ENCODE peak calls at places on chromosome 21, in ten cellular contexts. E is endodermal cell, K is heart left ventricle, B is pancreas, V is body of pancreas, R is tibial nerve, N is lower lobe of right lung, A is neural progenitor cell, W is adrenal gland, M is mammary epithelial cell. F is an unnamed sample. For H3K9me3, the result is how much of the 10 kb centered on the place peaks cover.

GRCh38 chr21:38840456-38841129 is 34.9 kb downstream of the ETS2 start:
- DNase-seq in E (no peak), K (no peak), B (no peak), V (no peak), R (no peak), N (no peak), A (no peak), W (no peak), M (no peak), F (no peak)

GRCh38 chr21:17925900-17926299 is 106.7 kb upstream of the C21orf91 start:
- DNase-seq in E (no peak), K (no peak), B (no peak), V (no peak), R (no peak), N (no peak), A (peak), W (no peak), M (no peak), F (no peak)

GRCh38 chr21:33441489-33442477 is 38.0 kb downstream of the TMEM50B start:
- DNase-seq in E (peak), K (peak), B (no peak), V (peak), R (no peak), N (peak), A (no peak), W (peak), M (peak), F (no peak)

GRCh38 chr21:34343347-34344057 is 20.3 kb upstream of the KCNE2 start:
- DNase-seq in E (peak), K (peak), B (no peak), V (no peak), R (no peak), N (no peak), A (no peak), W (no peak), M (no peak), F (no peak)

GRCh38 chr21:26041441-26042180 is 129.0 kb downstream of the APP start:
- DNase-seq in E (no peak), K (no peak), B (no peak), V (no peak), R (no peak), N (no peak), A (no peak), W (no peak), M (peak), F (no peak)

GRCh38 chr21:17146426-17146825 is 366.4 kb upstream of the CXADR start:
- DNase-seq in E (no peak), K (no peak), B (no peak), V (no peak), R (no peak), N (no peak), A (no peak), W (no peak), M (no peak), F (no peak)

GRCh38 chr21:46600305-46600704 is 4.6 kb downstream of the S100B start:
- DNase-seq in E (no peak), K (no peak), B (no peak), V (no peak), R (no peak), N (no peak), A (no peak), W (no peak), M (no peak), F (no peak)

GRCh38 chr21:42258150-42258884 is 39.4 kb downstream of the ABCG1 start:
- DNase-seq in E (peak), K (peak), B (peak), V (peak), R (peak), N (peak), A (peak), W (peak), M (peak), F (peak)

GRCh38 chr21:25565272-25566199 is 41.7 kb downstream of the MRPL39 start:
- DNase-seq in E (no peak), K (no peak), B (no peak), V (no peak), R (no peak), N (no peak), A (no peak), W (no peak), M (no peak), F (no peak)

GRCh38 chr21:46117586-46118304 is 19.8 kb downstream of the COL6A2 start:
- DNase-seq in E (peak), K (peak), B (peak), V (no peak), R (no peak), N (peak), A (no peak), W (no peak), M (no peak), F (peak)

GRCh38 chr21:29145354-29145782 is 14.9 kb downstream of the MAP3K7CL start:
- DNase-seq in E (no peak), K (no peak), B (no peak), V (no peak), R (no peak), N (no peak), A (no peak), W (peak), M (peak), F (no peak)

GRCh38 chr21:35377505-35378090 is 328.5 kb upstream of the RUNX1 start:
- DNase-seq in E (no peak), K (no peak), B (no peak), V (no peak), R (no peak), N (no peak), A (no peak), W (no peak), M (peak), F (no peak)

GRCh38 chr21:42426876-42427480 is 23.3 kb downstream of the UBASH3A start:
- DNase-seq in E (no peak), K (no peak), B (no peak), V (no peak), R (no peak), N (no peak), A (no peak), W (no peak), M (no peak), F (no peak)

GRCh38 chr21:20698585-20698984 is 299.6 kb upstream of the NCAM2 start:
- DNase-seq in E (no peak), K (no peak), B (no peak), V (no peak), R (no peak), N (no peak), A (no peak), W (no peak), M (no peak), F (no peak)

GRCh38 chr21:45617021-45617930 is 26.2 kb upstream of the PCBP3 start:
- DNase-seq in E (peak), K (no peak), B (no peak), V (no peak), R (no peak), N (no peak), A (peak), W (no peak), M (no peak), F (peak)

GRCh38 chr21:16535100-16535418 is 805.3 kb downstream of the USP25 start:
- DNase-seq in E (no peak), K (peak), B (peak), V (peak), R (peak), N (peak), A (peak), W (peak), M (peak), F (peak)

GRCh38 chr21:14547834-14548513 is 1.9 kb upstream of the SAMSN1 start:
- DNase-seq in E (no peak), K (no peak), B (no peak), V (no peak), R (no peak), N (no peak), A (no peak), W (no peak), M (no peak), F (no peak)

GRCh38 chr21:29287383-29287782 is 11.3 kb upstream of the BACH1 start:
- DNase-seq in E (no peak), K (no peak), B (no peak), V (no peak), R (no peak), N (no peak), A (no peak), W (no peak), M (no peak), F (no peak)

GRCh38 chr21:33661146-33661545 is 18.8 kb downstream of the ITSN1 start:
- DNase-seq in E (no peak), K (no peak), B (no peak), V (no peak), R (no peak), N (no peak), A (no peak), W (no peak), M (peak), F (no peak)

GRCh38 chr21:15483138-15483780 is 246.5 kb upstream of the USP25 start:
- DNase-seq in E (peak), K (peak), B (peak), V (peak), R (peak), N (peak), A (peak), W (peak), M (peak), F (peak)

GRCh38 chr21:28454978-28455600 is 537.6 kb downstream of the LTN1 start:
- DNase-seq in E (no peak), K (no peak), B (no peak), V (no peak), R (no peak), N (no peak), A (no peak), W (no peak), M (no peak), F (no peak)

GRCh38 chr21:46183910-46184624 is at the start of gene SPATC1L:
- DNase-seq in E (peak), K (peak), B (peak), V (peak), R (no peak), N (peak), A (peak), W (peak), M (peak), F (no peak)

GRCh38 chr21:35737899-35738341 is 322.4 kb downstream of the SETD4 start:
- DNase-seq in E (no peak), K (peak), B (no peak), V (peak), R (peak), N (peak), A (no peak), W (peak), M (no peak), F (no peak)

GRCh38 chr21:35303085-35303484 is 254.0 kb upstream of the RUNX1 start:
- DNase-seq in E (no peak), K (no peak), B (no peak), V (peak), R (no peak), N (no peak), A (no peak), W (no peak), M (peak), F (no peak)

GRCh38 chr21:29002442-29003144 is 9.9 kb upstream of the LTN1 start:
- DNase-seq in E (peak), K (peak), B (peak), V (peak), R (peak), N (peak), A (peak), W (peak), M (peak), F (peak)

GRCh38 chr21:39386194-39386593 is 37.3 kb upstream of the HMGN1 start:
- DNase-seq in E (no peak), K (peak), B (peak), V (peak), R (no peak), N (no peak), A (no peak), W (peak), M (no peak), F (peak)

DNA sequence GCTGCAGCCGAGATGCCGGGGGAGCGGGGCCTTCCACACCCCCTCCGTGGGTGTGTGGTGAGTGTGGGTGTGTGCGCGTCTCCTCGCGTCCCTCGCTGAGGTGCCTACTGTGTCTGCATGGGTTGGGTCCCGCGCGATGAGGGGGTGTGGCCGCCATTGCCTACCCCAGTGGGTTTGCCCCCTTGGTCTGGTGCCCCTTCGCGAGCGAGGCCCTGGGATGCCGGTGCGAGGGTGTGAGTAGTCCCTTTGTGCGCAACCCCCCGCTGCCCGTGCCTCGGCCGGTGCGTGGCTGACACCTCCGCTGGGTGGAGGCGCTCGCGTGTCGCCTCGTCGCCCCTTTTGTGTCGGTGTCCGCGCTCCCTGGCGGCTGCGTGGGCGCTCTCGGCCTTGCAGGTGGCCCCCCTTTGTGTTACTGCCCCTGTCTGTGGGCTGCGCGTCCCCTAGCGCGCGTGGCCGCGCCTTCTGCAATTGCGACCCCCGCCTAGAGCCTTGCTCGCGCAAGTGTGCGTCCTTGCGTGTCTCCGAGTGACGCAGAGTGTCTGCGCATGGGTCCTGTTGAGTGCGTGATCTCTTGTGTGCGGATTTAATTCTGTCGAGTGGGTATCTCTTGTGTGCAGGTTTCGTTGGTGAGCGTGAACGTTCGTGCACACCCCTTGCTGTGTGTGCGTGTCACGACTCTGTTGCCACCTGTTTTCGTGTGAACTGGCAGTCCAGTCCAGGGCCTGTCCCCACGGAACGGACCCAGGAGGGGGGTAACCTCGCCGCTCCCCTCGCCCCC is 552 bp downstream of the TTC3 start:
- DNase-seq in E (no peak), K (peak), B (peak), V (peak), R (peak), N (peak), A (peak), W (peak), M (no peak), F (peak)
- TF ChIP-seq CTCF in E (no peak), K (no peak), B (no peak), V (no peak), R (peak), N (no peak), A (no peak), W (peak), M (no peak), F (no peak)

DNA sequence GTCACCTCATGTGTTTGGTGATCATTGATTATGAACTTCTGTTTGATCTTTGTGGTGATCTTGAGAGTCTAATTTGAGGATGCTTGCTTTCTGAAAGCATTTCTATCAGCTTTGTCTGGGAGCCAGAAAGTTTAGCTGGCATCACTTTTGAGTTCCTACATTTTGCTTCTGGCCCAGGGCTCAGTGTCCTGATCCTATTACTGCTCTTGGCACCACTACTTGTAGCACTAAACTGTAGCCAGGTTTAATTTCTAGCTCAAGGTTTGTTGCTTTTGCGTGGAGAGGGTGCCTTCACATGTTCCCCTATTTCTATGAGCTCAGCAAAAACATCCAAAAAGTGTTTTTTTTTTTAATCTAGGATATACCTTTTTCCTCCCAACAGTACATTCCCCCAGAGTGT is 9.3 kb downstream of the TTC3 start:
- DNase-seq in E (no peak), K (no peak), B (no peak), V (no peak), R (no peak), N (no peak), A (no peak), W (no peak), M (no peak), F (no peak)
- H3K9me3 ChIP-seq in E (under half), K (under half), B (under half), V (under half), R (under half), N (under half), A (under half), W (under half), M (under half), F (under half)

DNA sequence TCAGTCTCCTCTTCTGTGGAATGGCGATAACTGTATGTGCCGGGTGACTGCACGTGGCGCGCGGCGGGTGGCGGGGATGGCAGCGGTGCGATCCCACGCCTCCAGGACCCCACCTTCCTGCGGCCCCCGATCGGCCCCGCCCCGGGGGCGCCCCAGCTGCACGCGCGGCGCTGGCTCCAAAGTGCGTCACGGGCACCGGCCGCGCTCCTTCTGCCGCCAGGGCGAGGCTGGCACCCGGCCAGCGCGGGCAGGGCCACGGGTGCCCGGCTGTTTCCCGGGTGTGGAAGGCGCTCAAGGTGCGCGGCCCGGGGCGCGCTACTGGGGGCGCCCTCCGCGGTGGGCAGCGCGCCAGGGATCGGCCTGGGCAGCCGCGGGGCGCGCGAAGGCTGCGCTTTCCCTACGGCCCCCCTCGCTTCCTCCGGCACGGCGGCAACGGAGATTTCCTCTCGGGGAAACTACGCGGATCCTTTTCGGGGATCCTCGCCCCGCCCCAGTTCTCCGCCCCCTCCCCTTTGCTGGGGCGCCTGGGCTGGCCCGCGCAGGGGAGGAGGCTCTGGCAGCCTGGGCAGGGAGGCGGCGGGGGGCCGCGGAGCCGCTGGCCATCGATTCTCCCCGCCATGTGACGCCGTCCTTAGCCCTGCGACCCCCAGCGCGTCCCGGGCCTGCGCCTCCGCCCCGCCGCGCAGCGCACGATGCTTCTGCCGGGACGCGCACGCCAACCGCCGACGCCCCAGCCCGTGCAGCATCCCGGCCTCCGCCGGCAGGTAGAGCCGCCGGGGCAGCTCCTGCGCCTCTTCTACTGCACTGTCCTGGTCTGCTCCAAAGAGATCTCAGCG is at the start of gene EVA1C:
- DNase-seq in E (peak), K (peak), B (peak), V (peak), R (peak), N (peak), A (peak), W (peak), M (peak), F (peak)
- TF ChIP-seq CTCF in E (no peak), K (no peak), B (peak), V (no peak), R (peak), N (no peak), A (peak), W (no peak), M (no peak), F (peak)

DNA sequence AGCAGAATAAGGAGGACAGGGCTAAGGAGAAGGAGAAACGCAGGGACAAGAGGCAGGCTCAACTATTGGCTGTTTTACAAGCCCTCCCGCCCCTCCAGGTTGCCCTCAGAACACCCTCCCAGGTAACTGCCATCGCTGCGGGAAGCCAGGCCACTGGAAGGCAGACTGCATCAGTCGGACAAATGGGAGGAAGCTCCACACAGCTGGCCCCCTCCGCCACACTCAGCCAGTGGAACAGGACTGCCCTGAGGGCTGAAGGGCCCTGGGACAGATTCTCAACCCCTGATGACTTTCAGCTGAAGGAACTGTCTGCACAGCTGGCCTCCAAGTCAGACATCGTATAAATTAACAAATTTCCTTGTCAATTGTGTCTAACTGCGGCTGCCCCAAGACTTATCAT is 21.8 kb downstream of the LRRC3 start:
- DNase-seq in E (no peak), K (no peak), B (no peak), V (no peak), R (no peak), N (no peak), A (no peak), W (peak), M (no peak), F (no peak)
- H3K9me3 ChIP-seq in E (under half), K (under half), B (under half), V (under half), R (under half), N (under half), A (under half), W (under half), M (under half), F (under half)

GRCh38 chr21:40844935-40845334 is 2.0 kb downstream of the DSCAM start:
- DNase-seq in E (no peak), K (no peak), B (no peak), V (no peak), R (no peak), N (no peak), A (no peak), W (no peak), M (peak), F (no peak)

GRCh38 chr21:40840441-40840840 is 6.5 kb downstream of the DSCAM start:
- DNase-seq in E (no peak), K (no peak), B (no peak), V (no peak), R (no peak), N (no peak), A (no peak), W (no peak), M (peak), F (no peak)

GRCh38 chr21:40839551-40839950 is 7.4 kb downstream of the DSCAM start:
- DNase-seq in E (no peak), K (no peak), B (no peak), V (no peak), R (no peak), N (no peak), A (no peak), W (no peak), M (no peak), F (no peak)

GRCh38 chr21:40842197-40842552 is 4.8 kb downstream of the DSCAM start:
- DNase-seq in E (no peak), K (no peak), B (no peak), V (no peak), R (no peak), N (no peak), A (no peak), W (no peak), M (no peak), F (no peak)

DNA sequence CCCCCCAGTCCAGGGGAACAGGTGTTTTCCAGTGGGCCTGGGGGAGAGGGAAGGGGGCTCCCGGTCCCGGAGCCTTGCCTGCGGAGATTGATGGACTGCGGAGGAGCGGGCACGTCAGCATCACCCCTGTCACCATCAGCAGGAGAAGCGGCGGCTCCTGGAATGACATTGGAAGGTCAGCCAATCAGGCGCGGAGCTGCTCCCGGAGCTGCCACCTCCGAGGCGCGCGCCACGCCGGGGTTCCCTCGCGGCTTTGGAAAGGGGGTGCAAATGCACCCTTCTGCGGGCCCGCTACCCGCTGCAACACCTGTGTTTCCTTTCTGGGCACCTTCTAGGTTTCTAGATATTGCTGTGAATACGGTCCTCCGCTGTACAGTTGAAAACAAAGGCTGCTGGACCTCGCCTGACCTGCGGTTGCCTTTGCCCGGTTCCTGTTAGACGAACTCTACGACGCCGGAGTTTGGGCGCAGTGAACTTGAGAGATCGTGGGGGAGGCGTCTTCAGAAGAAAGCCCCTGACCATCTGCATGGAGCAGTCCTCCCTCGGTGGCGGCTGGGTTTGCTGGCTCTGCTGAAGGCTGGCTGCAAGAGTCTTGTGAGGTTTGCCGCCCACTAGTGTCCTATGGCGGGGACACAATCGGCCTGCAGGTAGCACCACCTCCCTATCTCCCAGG is 5.3 kb downstream of the DSCAM start:
- DNase-seq in E (peak), K (peak), B (peak), V (peak), R (peak), N (peak), A (peak), W (peak), M (peak), F (peak)
- TF ChIP-seq CTCF in E (peak), K (peak), B (peak), V (no peak), R (peak), N (peak), A (peak), W (peak), M (peak), F (peak)

GRCh38 chr21:22136770-22137169 is 1138.6 kb downstream of the NCAM2 start:
- DNase-seq in E (no peak), K (no peak), B (no peak), V (no peak), R (no peak), N (no peak), A (no peak), W (no peak), M (no peak), F (no peak)

GRCh38 chr21:22138297-22139016 is 1140.2 kb downstream of the NCAM2 start:
- DNase-seq in E (no peak), K (no peak), B (no peak), V (no peak), R (no peak), N (no peak), A (no peak), W (no peak), M (no peak), F (no peak)
- H3K9me3 ChIP-seq in E (under half), K (under half), B (under half), V (under half), R (under half), N (under half), A (under half), W (under half), M (under half), F (under half)

F was measured in right lobe of liver.